ENCODE peak calls at places on chromosomes 13 and 19, in six cellular contexts. U is fibroblast of lung; R is PC-3; V is NCI-H748 treated with DMSO at 0.1 percent for 48 hours; Y is CD8-positive, alpha-beta T cell; L is NCI-H1930. I is an unnamed sample.

GRCh38 chr13:49308104-49308875 is 60.6 kb downstream of the CDADC1 start:
- DNase-seq in U (peak; percentile 93), Y (no peak), R (no peak), V (no peak), L (no peak), I (no peak)

GRCh38 chr13:44191504-44192171 is 182.0 kb upstream of the SERP2 start:
- DNase-seq in V (peak; percentile 92), Y (peak; percentile 8), U (peak; percentile 91), R (peak; percentile 41), L (peak; percentile 70), I (peak; percentile 40)

GRCh38 chr19:35995655-35995993 is 636 bp downstream of the SDHAF1 start:
- DNase-seq in R (peak; percentile 40), Y (no peak), V (no peak), L (no peak), U (peak; percentile 11), I (no peak)

GRCh38 chr13:73411067-73411809 is 352.4 kb downstream of the KLF5 start:
- DNase-seq in Y (no peak), R (peak; percentile 42), V (peak; percentile 59), L (peak; percentile 51), U (no peak), I (no peak)

GRCh38 chr13:97855570-97855970 is 97.9 kb upstream of the IPO5 start:
- DNase-seq in R (peak; percentile 77), U (peak; percentile 93), V (peak; percentile 63), L (peak; percentile 66), Y (no peak), I (no peak)

GRCh38 chr13:40306817-40307216 is 359.6 kb downstream of the FOXO1 start:
- DNase-seq in V (no peak), U (no peak), L (no peak), Y (no peak), R (no peak), I (no peak)

GRCh38 chr13:29922896-29923295 is 72.5 kb upstream of the UBL3 start:
- DNase-seq in L (no peak), V (no peak), Y (no peak), U (peak; percentile 51), R (peak; percentile 72), I (no peak)

GRCh38 chr13:49836516-49836915 is 44.0 kb upstream of the KPNA3 start:
- DNase-seq in V (no peak), R (no peak), Y (no peak), L (no peak), U (peak; percentile 10), I (no peak)

GRCh38 chr13:33109801-33110200 is 93.6 kb downstream of the KL start:
- DNase-seq in R (no peak), U (no peak), V (no peak), L (no peak), Y (no peak), I (no peak)

GRCh38 chr19:36009220-36009619 is 607 bp upstream of the SYNE4 start:
- DNase-seq in V (peak; percentile 25), U (peak; percentile 48), L (peak; percentile 60), R (peak; percentile 56), Y (no peak), I (no peak)

GRCh38 chr13:20566424-20566916 is 487 bp upstream of the IFT88 start:
- DNase-seq in Y (no peak), L (peak; percentile 76), V (peak; percentile 96), R (peak; percentile 89), U (peak; percentile 62), I (peak; percentile 23)

GRCh38 chr13:48078251-48078656 is 16.6 kb downstream of the MED4 start:
- DNase-seq in U (no peak), V (no peak), Y (no peak), L (no peak), R (peak; percentile 8), I (no peak)

GRCh38 chr13:30616927-30617314 is 799 bp upstream of the USPL1 start:
- DNase-seq in V (peak; percentile 96), Y (peak; percentile 34), R (peak; percentile 67), U (peak; percentile 96), L (peak; percentile 78), I (peak; percentile 40)

I was measured in iPS DF 19.7.